ENCODE peak calls at places on chromosomes 2 and 18, in four cellular contexts. Q, L, H and D are unnamed samples.

GRCh38 chr2:96091141-96091710 is 25.1 kb downstream of the ADRA2B start:
- DNase-seq in L (no peak), Q (no peak), H (no peak), D (peak)

GRCh38 chr2:173999272-173999671 is 34.1 kb upstream of the SP3 start:
- DNase-seq in Q (no peak), H (no peak), L (no peak), D (no peak)

GRCh38 chr2:109516445-109517117 is 97.2 kb downstream of the SEPTIN10 start:
- DNase-seq in L (no peak), H (peak), Q (peak), D (no peak)

GRCh38 chr2:9474361-9475117 is at the start of gene IAH1:
- DNase-seq in H (peak), Q (peak), L (peak), D (peak)

GRCh38 chr18:55251186-55251995 is 292.1 kb upstream of the CCDC68 start:
- DNase-seq in H (no peak), L (no peak), Q (no peak), D (no peak)

GRCh38 chr18:13289501-13290205 is 71.1 kb downstream of the LDLRAD4 start:
- DNase-seq in H (no peak), Q (no peak), L (no peak), D (no peak)

GRCh38 chr2:63788070-63788469 is 53.6 kb upstream of the UGP2 start:
- DNase-seq in Q (no peak), H (no peak), L (no peak), D (no peak)

GRCh38 chr18:35852786-35853185 is 119.7 kb upstream of the RMP24 start:
- DNase-seq in H (no peak), L (no peak), Q (no peak), D (no peak)

GRCh38 chr18:1147616-1148184 is 243.0 kb downstream of the ADCYAP1 start:
- DNase-seq in Q (no peak), H (no peak), L (no peak), D (no peak)